ENCODE peak calls at places on chromosomes 7 and 10, in nine cellular contexts. One of them, this sample, is unnamed.

GRCh38 chr10:5511231-5511884 is 12.0 kb upstream of the CALML5 start:
- DNase-seq in GM12865: no peak
- DNase-seq in astrocyte: no peak
- DNase-seq in mammary epithelial cell: no peak
- DNase-seq in tibial nerve: no peak
- DNase-seq in LNCaP clone FGC: no peak
- DNase-seq in H9: no peak
- DNase-seq in fibroblast of lung: no peak
- DNase-seq in HCT116: no peak
- DNase-seq in this sample: no peak

GRCh38 chr7:51789494-51789893 is 472.9 kb upstream of the COBL start:
- DNase-seq in GM12865: no peak
- DNase-seq in H9: no peak
- DNase-seq in tibial nerve: no peak
- DNase-seq in astrocyte: no peak
- DNase-seq in mammary epithelial cell: no peak
- DNase-seq in fibroblast of lung: no peak
- DNase-seq in LNCaP clone FGC: peak
- DNase-seq in HCT116: no peak
- DNase-seq in this sample: no peak

GRCh38 chr7:2824678-2825461 is 19.2 kb downstream of the GNA12 start:
- DNase-seq in GM12865: peak
- DNase-seq in LNCaP clone FGC: no peak
- DNase-seq in HCT116: no peak
- DNase-seq in astrocyte: no peak
- DNase-seq in H9: peak
- DNase-seq in fibroblast of lung: peak
- DNase-seq in mammary epithelial cell: no peak
- DNase-seq in tibial nerve: no peak
- DNase-seq in this sample: no peak

GRCh38 chr10:30758341-30758740 is 128.8 kb upstream of the LYZL2 start:
- DNase-seq in LNCaP clone FGC: no peak
- DNase-seq in astrocyte: peak
- DNase-seq in tibial nerve: no peak
- DNase-seq in HCT116: no peak
- DNase-seq in fibroblast of lung: peak
- DNase-seq in H9: no peak
- DNase-seq in mammary epithelial cell: no peak
- DNase-seq in GM12865: no peak
- DNase-seq in this sample: no peak

GRCh38 chr7:30911133-30911532 is 520 bp upstream of the AQP1 start:
- DNase-seq in tibial nerve: no peak
- DNase-seq in H9: no peak
- DNase-seq in mammary epithelial cell: no peak
- DNase-seq in HCT116: no peak
- DNase-seq in fibroblast of lung: no peak
- DNase-seq in LNCaP clone FGC: no peak
- DNase-seq in astrocyte: no peak
- DNase-seq in GM12865: no peak
- DNase-seq in this sample: no peak

GRCh38 chr10:101617102-101617823 is 29.1 kb downstream of the DPCD start:
- DNase-seq in fibroblast of lung: no peak
- DNase-seq in LNCaP clone FGC: no peak
- DNase-seq in mammary epithelial cell: no peak
- DNase-seq in tibial nerve: no peak
- DNase-seq in H9: no peak
- DNase-seq in HCT116: no peak
- DNase-seq in astrocyte: no peak
- DNase-seq in GM12865: peak
- DNase-seq in this sample: no peak

GRCh38 chr10:128178319-128178937 is 52.2 kb upstream of the MKI67 start:
- DNase-seq in fibroblast of lung: peak
- DNase-seq in tibial nerve: no peak
- DNase-seq in HCT116: peak
- DNase-seq in mammary epithelial cell: no peak
- DNase-seq in astrocyte: no peak
- DNase-seq in LNCaP clone FGC: peak
- DNase-seq in H9: peak
- DNase-seq in GM12865: peak
- DNase-seq in this sample: no peak

GRCh38 chr7:90958669-90959068 is 305.6 kb upstream of the FZD1 start:
- DNase-seq in fibroblast of lung: peak
- DNase-seq in astrocyte: peak
- DNase-seq in LNCaP clone FGC: peak
- DNase-seq in tibial nerve: no peak
- DNase-seq in H9: no peak
- DNase-seq in mammary epithelial cell: no peak
- DNase-seq in HCT116: no peak
- DNase-seq in GM12865: no peak
- DNase-seq in this sample: peak

GRCh38 chr10:22335204-22335956 is 9.9 kb upstream of the SPAG6 start:
- DNase-seq in fibroblast of lung: peak
- DNase-seq in mammary epithelial cell: peak
- DNase-seq in astrocyte: peak
- DNase-seq in HCT116: no peak
- DNase-seq in GM12865: peak
- DNase-seq in tibial nerve: peak
- DNase-seq in LNCaP clone FGC: no peak
- DNase-seq in H9: peak
- DNase-seq in this sample: no peak

GRCh38 chr10:69230128-69230527 is 10.0 kb downstream of the HKDC1 start:
- DNase-seq in GM12865: no peak
- DNase-seq in mammary epithelial cell: no peak
- DNase-seq in H9: no peak
- DNase-seq in fibroblast of lung: no peak
- DNase-seq in LNCaP clone FGC: no peak
- DNase-seq in tibial nerve: no peak
- DNase-seq in astrocyte: no peak
- DNase-seq in HCT116: no peak
- DNase-seq in this sample: no peak

GRCh38 chr10:124717911-124718734 is 26.1 kb downstream of the FAM53B start:
- DNase-seq in HCT116: no peak
- DNase-seq in LNCaP clone FGC: no peak
- DNase-seq in astrocyte: no peak
- DNase-seq in H9: no peak
- DNase-seq in tibial nerve: no peak
- DNase-seq in GM12865: peak
- DNase-seq in fibroblast of lung: peak
- DNase-seq in mammary epithelial cell: peak
- DNase-seq in this sample: no peak

DNA sequence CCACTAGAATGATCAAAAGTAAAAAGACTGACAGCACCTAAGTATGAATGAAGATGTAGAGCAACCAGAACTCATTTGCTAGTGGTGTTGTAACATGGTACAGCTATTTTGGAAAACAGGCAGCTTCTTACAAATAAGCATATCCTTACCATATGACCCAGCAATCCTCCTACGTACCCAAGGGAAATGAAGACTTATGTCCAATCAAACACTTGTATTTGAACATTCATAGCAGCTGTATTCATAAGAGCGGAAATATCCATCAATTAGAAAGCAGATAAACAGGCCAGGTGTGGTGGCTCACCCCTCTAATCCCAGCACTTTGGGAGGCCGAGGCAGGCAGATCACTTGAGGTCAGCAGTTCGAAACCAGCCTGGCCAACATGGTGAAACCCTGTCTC is 53.0 kb downstream of the KLRG2 start:
- DNase-seq in mammary epithelial cell: no peak
- DNase-seq in astrocyte: no peak
- DNase-seq in LNCaP clone FGC: no peak
- DNase-seq in GM12865: no peak
- DNase-seq in H9: no peak
- DNase-seq in HCT116: no peak
- DNase-seq in fibroblast of lung: no peak
- DNase-seq in tibial nerve: no peak
- DNase-seq in this sample: no peak
- TF ChIP-seq CTCF in mammary epithelial cell: no peak
- TF ChIP-seq CTCF in astrocyte: no peak
- TF ChIP-seq CTCF in LNCaP clone FGC: no peak
- TF ChIP-seq CTCF in GM12865: no peak
- TF ChIP-seq CTCF in H9: no peak
- TF ChIP-seq CTCF in HCT116: no peak
- TF ChIP-seq CTCF in fibroblast of lung: no peak
- TF ChIP-seq CTCF in tibial nerve: no peak
- TF ChIP-seq CTCF in this sample: no peak

GRCh38 chr7:27933691-27934565 is 194.0 kb downstream of the TAX1BP1 start:
- DNase-seq in HCT116: no peak
- DNase-seq in astrocyte: peak
- DNase-seq in H9: no peak
- DNase-seq in tibial nerve: no peak
- DNase-seq in mammary epithelial cell: no peak
- DNase-seq in GM12865: no peak
- DNase-seq in fibroblast of lung: peak
- DNase-seq in LNCaP clone FGC: no peak
- DNase-seq in this sample: peak
- TF ChIP-seq CTCF in HCT116: peak
- TF ChIP-seq CTCF in astrocyte: peak
- TF ChIP-seq CTCF in H9: peak
- TF ChIP-seq CTCF in tibial nerve: no peak
- TF ChIP-seq CTCF in mammary epithelial cell: peak
- TF ChIP-seq CTCF in GM12865: peak
- TF ChIP-seq CTCF in fibroblast of lung: no peak
- TF ChIP-seq CTCF in LNCaP clone FGC: peak
- TF ChIP-seq CTCF in this sample: peak

DNA sequence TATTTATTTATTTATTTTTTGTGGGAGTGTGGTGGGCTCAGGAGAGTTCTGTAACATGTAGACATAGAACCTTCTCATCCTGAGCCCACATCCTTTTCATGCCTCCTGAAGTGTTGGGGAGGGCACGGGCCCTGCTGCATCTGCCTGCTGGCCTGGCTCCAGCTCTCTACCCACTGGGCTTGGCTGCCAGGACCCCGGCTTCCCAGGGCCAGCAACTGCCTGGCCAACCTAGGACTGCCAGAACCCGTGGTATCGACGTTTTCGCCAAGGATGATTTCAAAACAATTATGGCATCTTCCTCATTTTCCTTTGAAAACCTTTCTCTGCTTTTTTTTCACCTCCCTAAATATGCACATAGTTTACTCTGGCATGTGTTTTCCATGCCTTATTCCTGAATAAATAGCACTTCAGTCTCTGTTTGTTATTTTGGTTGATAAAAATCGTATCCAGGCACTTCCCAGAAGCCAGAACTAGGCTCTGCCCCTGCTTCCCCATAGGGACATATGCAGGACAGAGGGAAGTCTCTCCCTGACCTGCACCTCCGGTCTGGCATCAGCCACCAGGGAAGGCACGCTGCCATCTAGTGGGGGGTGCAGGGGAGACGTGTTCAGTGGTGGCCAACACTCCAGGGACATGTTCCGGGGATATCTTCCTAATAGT is 31.0 kb upstream of the ANTXRL start:
- DNase-seq in LNCaP clone FGC: peak
- DNase-seq in tibial nerve: peak
- DNase-seq in mammary epithelial cell: peak
- DNase-seq in GM12865: peak
- DNase-seq in HCT116: peak
- DNase-seq in H9: peak
- DNase-seq in fibroblast of lung: peak
- DNase-seq in astrocyte: peak
- DNase-seq in this sample: peak
- TF ChIP-seq CTCF in LNCaP clone FGC: peak
- TF ChIP-seq CTCF in tibial nerve: peak
- TF ChIP-seq CTCF in mammary epithelial cell: peak
- TF ChIP-seq CTCF in GM12865: peak
- TF ChIP-seq CTCF in HCT116: peak
- TF ChIP-seq CTCF in H9: peak
- TF ChIP-seq CTCF in fibroblast of lung: no peak
- TF ChIP-seq CTCF in astrocyte: peak
- TF ChIP-seq CTCF in this sample: peak

DNA sequence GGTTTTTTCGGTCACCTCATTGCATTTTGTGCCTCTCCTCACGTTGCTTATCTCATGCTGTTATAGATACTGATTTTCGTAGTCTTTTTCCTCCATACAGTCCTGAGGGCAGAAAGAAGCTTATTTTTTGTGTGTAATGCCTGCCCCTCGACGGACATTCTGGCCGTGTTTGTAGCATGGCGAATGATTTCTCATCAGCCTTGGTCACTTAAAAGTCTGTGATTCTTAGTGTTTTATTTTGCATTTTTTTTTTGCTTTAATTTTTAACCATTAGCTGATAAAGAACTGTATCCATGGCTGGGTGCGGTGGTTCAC is 469 bp upstream of the NOC3L start:
- DNase-seq in tibial nerve: no peak
- DNase-seq in GM12865: no peak
- DNase-seq in H9: no peak
- DNase-seq in LNCaP clone FGC: no peak
- DNase-seq in mammary epithelial cell: no peak
- DNase-seq in HCT116: no peak
- DNase-seq in astrocyte: no peak
- DNase-seq in fibroblast of lung: no peak
- DNase-seq in this sample: no peak
- TF ChIP-seq CTCF in tibial nerve: no peak
- TF ChIP-seq CTCF in GM12865: no peak
- TF ChIP-seq CTCF in H9: no peak
- TF ChIP-seq CTCF in LNCaP clone FGC: no peak
- TF ChIP-seq CTCF in mammary epithelial cell: no peak
- TF ChIP-seq CTCF in HCT116: no peak
- TF ChIP-seq CTCF in astrocyte: no peak
- TF ChIP-seq CTCF in fibroblast of lung: no peak
- TF ChIP-seq CTCF in this sample: peak

GRCh38 chr7:153835104-153835503 is 217.1 kb upstream of the DPP6 start:
- DNase-seq in tibial nerve: no peak
- DNase-seq in astrocyte: no peak
- DNase-seq in fibroblast of lung: no peak
- DNase-seq in mammary epithelial cell: no peak
- DNase-seq in HCT116: no peak
- DNase-seq in H9: no peak
- DNase-seq in LNCaP clone FGC: no peak
- DNase-seq in GM12865: no peak
- DNase-seq in this sample: no peak
- TF ChIP-seq CTCF in tibial nerve: no peak
- TF ChIP-seq CTCF in astrocyte: no peak
- TF ChIP-seq CTCF in fibroblast of lung: no peak
- TF ChIP-seq CTCF in mammary epithelial cell: no peak
- TF ChIP-seq CTCF in HCT116: no peak
- TF ChIP-seq CTCF in H9: no peak
- TF ChIP-seq CTCF in LNCaP clone FGC: no peak
- TF ChIP-seq CTCF in GM12865: no peak
- TF ChIP-seq CTCF in this sample: no peak